ENCODE peak calls at places on chromosomes 7 and 10, in eight cellular contexts. O, L, G, B, I, H, S and Y are unnamed samples.

GRCh38 chr10:3173173-3173878 is 744 bp upstream of the PITRM1 start:
- DNase-seq in L (no peak), B (no peak), G (no peak), I (no peak), O (no peak), S (peak), H (peak), Y (no peak)

GRCh38 chr10:51760864-51761263 is 61.5 kb upstream of the CSTF2T start:
- DNase-seq in S (no peak), O (no peak), G (no peak), I (no peak), H (no peak), L (no peak), B (no peak), Y (no peak)

GRCh38 chr7:149811221-149811620 is 27.0 kb upstream of the ZNF862 start:
- DNase-seq in S (no peak), O (no peak), G (no peak), B (no peak), L (no peak), H (no peak), I (no peak), Y (no peak)

GRCh38 chr10:49153971-49154370 is 20.1 kb upstream of the FAM170B start:
- DNase-seq in O (no peak), H (no peak), S (no peak), I (no peak), L (no peak), B (no peak), G (peak), Y (no peak)

GRCh38 chr7:22808140-22808539 is 14.5 kb downstream of the TOMM7 start:
- DNase-seq in H (no peak), B (no peak), S (no peak), G (no peak), O (no peak), I (no peak), L (no peak), Y (no peak)

GRCh38 chr7:30836991-30837390 is 65.8 kb downstream of the MINDY4 start:
- DNase-seq in S (no peak), L (no peak), O (no peak), G (no peak), H (no peak), I (no peak), B (no peak), Y (no peak)

GRCh38 chr10:26650406-26650805 is 47.1 kb upstream of the PDSS1 start:
- DNase-seq in G (no peak), S (no peak), O (no peak), H (no peak), I (no peak), B (no peak), L (no peak), Y (no peak)

GRCh38 chr10:110005716-110006115 is 2.1 kb upstream of the ADD3 start:
- DNase-seq in S (peak), L (no peak), H (no peak), I (peak), G (peak), B (peak), O (peak), Y (peak)

GRCh38 chr10:1102392-1102791 is 46.2 kb downstream of the WDR37 start:
- DNase-seq in S (no peak), G (no peak), I (no peak), B (no peak), O (no peak), L (no peak), H (no peak), Y (no peak)

GRCh38 chr7:6164491-6164890 is 107.9 kb downstream of the CYTH3 start:
- DNase-seq in L (no peak), B (no peak), I (no peak), O (no peak), H (no peak), S (no peak), G (no peak), Y (peak)
- TF ChIP-seq CTCF in L (peak), B (no peak), I (peak), O (peak), H (no peak), S (no peak), G (peak), Y (peak)

GRCh38 chr10:96743988-96744585 is 23.8 kb upstream of the PIK3AP1 start:
- DNase-seq in O (no peak), G (peak), S (no peak), I (peak), B (peak), H (no peak), L (no peak), Y (peak)
- TF ChIP-seq CTCF in O (no peak), G (peak), S (no peak), I (peak), B (peak), H (no peak), L (no peak), Y (peak)

GRCh38 chr7:75963383-75963995 is 30.9 kb downstream of the TMEM120A start:
- DNase-seq in O (no peak), H (no peak), G (no peak), I (peak), S (no peak), L (no peak), B (peak), Y (peak)
- TF ChIP-seq CTCF in O (no peak), H (no peak), G (no peak), I (no peak), S (no peak), L (no peak), B (no peak), Y (no peak)

GRCh38 chr7:68121056-68121455 is 1124.4 kb downstream of the TYW1 start:
- DNase-seq in O (no peak), G (no peak), L (no peak), H (no peak), B (no peak), S (no peak), I (no peak), Y (no peak)
- TF ChIP-seq CTCF in O (no peak), G (no peak), L (no peak), H (no peak), B (no peak), S (no peak), I (no peak), Y (no peak)

GRCh38 chr10:23362879-23363787 is 18.5 kb upstream of the C10orf67 start:
- DNase-seq in G (no peak), O (no peak), I (no peak), S (no peak), B (no peak), L (no peak), H (no peak), Y (no peak)

GRCh38 chr10:23363788-23364135 is 19.2 kb upstream of the C10orf67 start:
- DNase-seq in S (no peak), L (no peak), G (no peak), B (no peak), I (no peak), O (no peak), H (no peak), Y (no peak)

GRCh38 chr10:23364378-23364777 is 19.8 kb upstream of the C10orf67 start:
- DNase-seq in L (no peak), I (no peak), O (no peak), G (no peak), S (no peak), B (no peak), H (no peak), Y (no peak)

GRCh38 chr10:23361665-23362064 is 17.1 kb upstream of the C10orf67 start:
- DNase-seq in S (no peak), H (no peak), L (no peak), I (no peak), O (no peak), G (no peak), B (no peak), Y (no peak)

DNA sequence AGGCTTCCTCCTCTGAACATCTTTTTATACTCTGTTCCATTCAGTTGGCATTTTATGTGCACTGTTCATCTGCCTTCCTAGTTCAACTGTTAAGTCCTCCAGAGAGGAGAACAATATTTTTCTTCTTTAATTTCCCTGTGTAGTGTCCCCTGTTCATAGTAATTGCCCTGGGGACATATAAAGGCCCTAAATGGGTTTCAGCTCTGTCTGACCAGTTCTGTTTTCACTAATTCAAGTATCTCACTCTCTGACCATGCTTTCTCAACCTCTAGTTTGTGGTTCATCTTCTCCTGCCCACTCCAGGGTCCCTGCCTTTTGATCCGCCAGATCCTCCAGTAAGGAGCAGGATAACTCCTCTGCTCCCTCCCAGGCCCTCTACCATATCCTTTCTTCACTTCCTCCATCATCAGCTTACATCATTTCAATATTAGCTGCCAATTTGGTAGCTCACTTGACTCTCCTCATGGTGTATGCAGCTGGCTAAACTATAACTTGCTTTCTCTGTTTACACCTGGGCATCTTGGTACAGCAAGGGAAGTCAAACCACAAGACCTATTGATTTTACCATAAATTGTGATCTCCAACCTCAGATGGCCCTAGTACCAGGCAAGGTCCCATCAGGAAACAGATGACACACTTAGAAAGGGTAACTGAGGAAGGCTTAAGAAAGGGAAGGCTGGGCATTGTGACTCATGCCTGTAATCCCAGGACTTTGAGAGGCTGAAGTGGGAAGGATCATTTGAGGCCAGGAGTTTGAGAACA is 17.7 kb upstream of the C10orf67 start:
- DNase-seq in L (no peak), I (no peak), O (no peak), S (no peak), G (no peak), B (no peak), H (no peak), Y (no peak)
- TF ChIP-seq CTCF in L (no peak), I (no peak), O (no peak), S (no peak), G (no peak), B (no peak), H (no peak), Y (no peak)